ENCODE peak calls at places on chromosomes 5 and 9, in nine cellular contexts. T is germinal center, Y is H4, P is D341Med, U is HAP-1, Q is posterior cingulate gyrus, V is T-helper 1 cell, C is kidney tubule cell, W is amniotic stem cell. M is an unnamed sample.

GRCh38 chr9:81002242-81002641 is 687.1 kb downstream of the TLE1 start:
- DNase-seq in V (peak; percentile 0), U (no peak), P (no peak), T (no peak), C (peak; percentile 87), Y (peak; percentile 23), Q (no peak), W (no peak), M (no peak)

GRCh38 chr5:177507165-177507564 is 2.5 kb downstream of the DOK3 start:
- DNase-seq in U (no peak), Y (no peak), C (no peak), Q (no peak), W (no peak), T (no peak), V (no peak), P (no peak), M (no peak)

GRCh38 chr9:115637661-115638060 is 515.9 kb upstream of the PAPPA start:
- DNase-seq in Y (no peak), W (no peak), C (no peak), T (no peak), Q (no peak), V (no peak), P (no peak), U (no peak), M (no peak)

GRCh38 chr9:89886281-89886700 is 281.5 kb downstream of the GADD45G start:
- DNase-seq in P (no peak), Q (no peak), U (no peak), Y (no peak), W (no peak), T (no peak), C (peak; percentile 57), V (no peak), M (no peak)

GRCh38 chr5:18745988-18746615 is 1111.8 kb downstream of the TAF11L14 start:
- DNase-seq in W (no peak), C (peak; percentile 64), P (no peak), Y (peak; percentile 81), V (peak; percentile 81), Q (no peak), T (peak; percentile 66), U (peak; percentile 13), M (peak; percentile 58)

GRCh38 chr9:89410709-89411111 is 87.2 kb downstream of the SEMA4D start:
- DNase-seq in T (no peak), W (no peak), V (peak; percentile 80), Y (no peak), Q (no peak), C (peak; percentile 77), P (no peak), U (no peak), M (no peak)

GRCh38 chr9:68523367-68523936 is 17.2 kb downstream of the TMEM252 start:
- DNase-seq in T (no peak), Q (no peak), W (no peak), U (no peak), P (no peak), C (no peak), V (no peak), Y (no peak), M (no peak)

GRCh38 chr5:172499287-172499686 is 45.0 kb upstream of the SH3PXD2B start:
- DNase-seq in V (no peak), Y (no peak), Q (no peak), P (no peak), W (no peak), T (no peak), C (no peak), U (no peak), M (no peak)

GRCh38 chr5:165626161-165626560 is 2120.7 kb downstream of the MAT2B start:
- DNase-seq in U (peak; percentile 95), V (no peak), P (no peak), W (no peak), Y (no peak), Q (no peak), C (no peak), T (no peak), M (no peak)

GRCh38 chr9:136011703-136012496 is 50.7 kb upstream of the UBAC1 start:
- DNase-seq in C (peak; percentile 11), Q (peak; percentile 73), Y (no peak), U (no peak), P (no peak), T (no peak), W (no peak), V (no peak), M (peak; percentile 93)

GRCh38 chr9:108445431-108446018 is 410.3 kb downstream of the ACTL7B start:
- DNase-seq in C (no peak), V (no peak), U (no peak), W (no peak), Y (no peak), Q (peak; percentile 75), T (no peak), P (no peak), M (no peak)

GRCh38 chr5:40386293-40386692 is 293.4 kb upstream of the PTGER4 start:
- DNase-seq in V (peak; percentile 89), C (no peak), U (no peak), Q (no peak), Y (peak; percentile 85), T (peak; percentile 20), W (no peak), P (no peak), M (no peak)

GRCh38 chr9:3936520-3937235 is 363.2 kb downstream of the GLIS3 start:
- DNase-seq in T (no peak), V (no peak), W (no peak), P (no peak), U (no peak), C (no peak), Y (no peak), Q (no peak), M (peak; percentile 65)

GRCh38 chr5:164663223-164663989 is 1158.0 kb downstream of the MAT2B start:
- DNase-seq in T (no peak), V (no peak), Y (no peak), W (no peak), C (peak; percentile 2), Q (no peak), P (no peak), U (no peak), M (no peak)

GRCh38 chr9:89418882-89419641 is 78.9 kb downstream of the SEMA4D start:
- DNase-seq in C (no peak), Q (no peak), T (peak; percentile 78), W (no peak), U (no peak), V (peak; percentile 83), P (no peak), Y (no peak), M (no peak)

GRCh38 chr5:101904736-101905135 is 391.3 kb downstream of the SLCO4C1 start:
- DNase-seq in C (no peak), V (no peak), W (no peak), T (no peak), Y (peak; percentile 43), P (no peak), U (no peak), Q (no peak), M (no peak)

GRCh38 chr9:101342595-101342994 is 42.2 kb downstream of the BAAT start:
- DNase-seq in Q (no peak), T (no peak), P (no peak), W (no peak), V (no peak), Y (no peak), C (no peak), U (no peak), M (no peak)

GRCh38 chr9:98781588-98782383 is 14.6 kb downstream of the ANKS6 start:
- DNase-seq in U (no peak), Q (no peak), C (peak; percentile 71), W (no peak), Y (no peak), P (no peak), V (no peak), T (no peak), M (no peak)

GRCh38 chr9:137226338-137227056 is 805 bp upstream of the RNF224 start:
- DNase-seq in P (no peak), C (peak; percentile 92), T (no peak), W (no peak), U (no peak), Y (no peak), V (no peak), Q (no peak), M (no peak)

GRCh38 chr9:110029422-110029814 is 178.5 kb downstream of the C9orf152 start:
- DNase-seq in W (peak; percentile 76), V (no peak), U (no peak), P (no peak), Q (no peak), T (no peak), Y (peak; percentile 59), C (peak; percentile 88), M (no peak)